ENCODE peak calls at places on chromosomes 13 and 19, in five cellular contexts. U is CD8-positive, alpha-beta memory T cell; E is transverse colon; X is lower lobe of right lung; Y is tibial nerve. F is an unnamed sample. For H3K4me1, the result is how much of the 10 kb centered on the place peaks cover.

GRCh38 chr13:69690999-69691398 is 416.6 kb upstream of the ATXN8OS start:
- DNase-seq in Y (no peak), U (no peak), E (no peak), X (no peak), F (no peak)

GRCh38 chr19:1580382-1580781 is 12.3 kb upstream of the MEX3D start:
- DNase-seq in E (no peak), U (no peak), X (no peak), Y (no peak), F (no peak)

GRCh38 chr13:33033361-33033812 is 17.2 kb downstream of the KL start:
- DNase-seq in U (no peak), Y (no peak), E (no peak), X (peak), F (no peak)

GRCh38 chr13:59914556-59914955 is 249.2 kb downstream of the DIAPH3 start:
- DNase-seq in X (no peak), Y (no peak), E (no peak), U (no peak), F (no peak)

GRCh38 chr19:14103310-14103709 is 12.8 kb upstream of the SAMD1 start:
- DNase-seq in Y (no peak), X (no peak), U (no peak), E (no peak), F (no peak)

GRCh38 chr19:55075366-55075998 is at the start of gene EPS8L1:
- DNase-seq in X (peak), U (no peak), Y (no peak), E (peak), F (peak)

GRCh38 chr19:43699506-43700367 is 16.1 kb upstream of the IRGC start:
- DNase-seq in Y (no peak), U (no peak), X (peak), E (peak), F (peak)

GRCh38 chr13:76672422-76672821 is 213.8 kb downstream of the KCTD12 start:
- DNase-seq in U (no peak), Y (no peak), X (no peak), E (no peak), F (no peak)

GRCh38 chr13:100454876-100455275 is 133.7 kb downstream of the GGACT start:
- DNase-seq in E (no peak), X (no peak), Y (no peak), U (no peak), F (no peak)

GRCh38 chr19:7515091-7515470 is 822 bp upstream of the ZNF358 start:
- DNase-seq in U (no peak), X (no peak), E (peak), Y (no peak), F (no peak)

GRCh38 chr13:66700336-66700735 is 529.8 kb downstream of the PCDH9 start:
- DNase-seq in U (no peak), Y (no peak), E (no peak), X (no peak), F (no peak)

DNA sequence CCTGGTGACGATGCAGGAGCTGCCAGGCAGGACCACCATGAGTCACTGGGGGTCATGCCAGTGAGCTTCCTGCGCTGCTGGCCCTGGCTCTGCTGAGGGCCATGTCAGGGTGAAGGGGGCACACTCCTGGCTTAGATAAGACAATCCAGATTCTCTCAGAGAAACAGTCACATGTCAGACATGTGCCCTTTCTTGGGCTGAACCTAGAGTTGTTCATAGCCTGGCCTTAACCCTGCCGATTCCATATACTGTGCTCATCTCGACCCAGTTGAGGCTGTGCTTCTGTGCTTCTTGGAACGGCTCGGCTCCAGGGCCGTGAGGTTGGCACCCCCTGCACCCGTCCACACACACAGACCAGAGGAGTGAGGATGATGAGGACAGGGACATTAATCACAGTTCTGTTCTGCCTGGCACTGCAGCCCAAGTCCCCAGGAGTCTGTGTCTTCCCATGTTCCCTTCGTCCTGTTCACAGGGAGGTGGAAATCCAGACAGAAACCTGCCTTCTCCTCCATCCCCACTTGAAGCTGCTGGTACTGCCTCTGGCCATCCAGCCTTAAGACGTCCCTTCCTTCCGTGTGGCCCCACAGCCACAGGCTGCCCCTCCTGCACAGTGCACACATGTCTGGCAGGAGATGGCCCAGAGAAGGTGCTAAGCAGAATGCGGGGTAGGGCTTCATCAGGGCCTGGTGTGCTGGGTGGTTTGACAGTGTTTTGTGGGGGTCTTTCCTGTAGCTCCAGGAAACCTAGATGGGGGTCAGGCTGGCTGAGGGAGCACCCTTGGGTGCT is 50.0 kb downstream of the LYL1 start:
- DNase-seq in X (peak), E (no peak), Y (no peak), U (no peak), F (no peak)
- H3K4me1 ChIP-seq in X (half or more), E (half or more), Y (half or more), U (under half), F (under half)

GRCh38 chr19:13087795-13088537 is 14.7 kb downstream of the LYL1 start:
- DNase-seq in E (no peak), Y (no peak), X (no peak), U (no peak), F (no peak)
- H3K4me1 ChIP-seq in E (under half), Y (half or more), X (under half), U (under half), F (under half)

GRCh38 chr19:40525234-40526051 is 51.2 kb upstream of the SHKBP1 start:
- DNase-seq in E (no peak), Y (no peak), X (no peak), U (no peak), F (no peak)
- H3K4me1 ChIP-seq in E (under half), Y (under half), X (under half), U (under half), F (under half)

DNA sequence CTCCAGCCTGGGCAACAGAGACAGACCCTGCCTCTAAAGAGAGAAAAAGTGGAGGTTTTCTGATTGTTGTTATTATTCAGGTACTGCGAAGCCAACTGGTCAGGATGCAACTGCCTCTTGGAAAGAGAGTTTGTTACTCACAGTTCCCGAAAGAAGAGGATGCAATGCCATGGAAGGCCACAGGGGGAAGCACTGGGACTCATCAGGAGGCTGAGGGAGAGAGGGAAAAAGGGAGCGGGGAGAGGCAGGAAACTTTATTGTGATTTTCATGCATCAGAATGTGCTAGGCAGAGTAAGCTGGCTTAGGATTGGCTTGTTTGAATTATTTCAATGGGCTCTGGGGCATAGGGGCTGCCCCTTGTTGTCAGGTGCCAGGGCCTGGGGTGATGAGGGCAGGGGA is 27.6 kb downstream of the MYO9B start:
- DNase-seq in X (no peak), Y (no peak), U (no peak), E (peak), F (no peak)
- H3K4me1 ChIP-seq in X (under half), Y (under half), U (under half), E (under half), F (under half)

GRCh38 chr13:110262944-110263343 is 44.0 kb downstream of the COL4A1 start:
- DNase-seq in Y (no peak), U (no peak), X (no peak), E (no peak), F (peak)
- H3K4me1 ChIP-seq in Y (half or more), U (under half), X (half or more), E (under half), F (under half)

DNA sequence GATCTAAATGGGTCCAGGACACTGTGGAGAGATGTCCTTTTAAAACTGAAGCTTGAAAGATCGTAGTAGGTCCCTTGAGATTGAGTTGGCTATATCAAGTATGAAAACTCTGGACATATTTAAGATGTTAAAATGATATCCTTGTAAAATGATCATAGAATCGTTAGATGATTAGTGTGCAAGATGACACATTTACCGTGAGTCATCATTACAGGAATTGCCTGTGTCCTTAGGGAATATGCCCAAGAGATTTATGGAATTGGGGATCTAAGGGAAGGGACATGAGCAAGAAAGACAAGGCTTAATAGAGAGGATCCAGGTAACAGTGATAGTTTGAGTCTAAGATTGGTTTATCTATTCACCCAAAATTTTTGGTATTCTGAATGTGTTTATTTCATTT is 233.7 kb downstream of the GPC5 start:
- DNase-seq in U (no peak), E (no peak), X (no peak), Y (no peak), F (no peak)
- H3K4me1 ChIP-seq in U (under half), E (under half), X (under half), Y (under half), F (under half)

DNA sequence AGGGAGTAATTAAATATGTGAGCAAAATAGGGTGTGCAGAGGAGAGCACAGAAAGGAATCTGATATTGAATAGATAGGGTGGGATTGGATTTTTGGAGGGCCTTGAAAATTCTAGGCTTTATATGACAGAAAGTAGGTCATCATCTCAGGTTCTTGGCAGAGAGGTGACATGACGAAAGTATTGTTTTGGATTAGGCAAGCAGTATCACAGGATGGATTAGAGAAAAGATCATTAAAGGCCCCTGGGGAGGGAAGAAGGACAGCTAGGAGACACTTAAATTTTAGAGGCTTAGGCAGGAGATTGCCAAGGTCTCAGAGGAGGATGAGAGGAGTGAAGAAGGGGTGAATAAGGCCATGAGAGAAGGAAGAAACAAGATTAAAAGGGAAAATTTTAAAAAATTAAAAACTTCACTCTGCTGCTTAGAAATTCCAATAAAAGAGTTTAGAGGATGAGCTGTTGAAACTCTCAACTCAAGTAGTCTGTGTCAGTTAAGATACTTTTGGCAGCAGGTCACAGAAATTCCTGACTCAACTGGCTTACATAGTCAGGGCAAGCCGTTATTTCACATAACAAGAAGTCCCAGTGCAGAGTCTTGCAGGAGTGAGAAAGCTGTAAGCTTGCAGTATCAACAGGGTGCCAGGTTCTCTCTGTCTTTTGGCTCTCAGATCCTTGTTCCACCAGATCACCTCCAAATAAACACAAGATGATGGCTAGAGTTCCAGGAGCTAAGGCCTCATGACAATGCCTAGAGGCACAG is 8.8 kb downstream of the GPC6 start:
- DNase-seq in U (no peak), X (no peak), Y (no peak), E (no peak), F (no peak)
- H3K4me1 ChIP-seq in U (under half), X (under half), Y (under half), E (under half), F (under half)

GRCh38 chr19:13058951-13059660 is 43.6 kb downstream of the LYL1 start:
- DNase-seq in Y (no peak), E (no peak), X (peak), U (no peak), F (no peak)
- H3K4me1 ChIP-seq in Y (half or more), E (half or more), X (half or more), U (under half), F (under half)

DNA sequence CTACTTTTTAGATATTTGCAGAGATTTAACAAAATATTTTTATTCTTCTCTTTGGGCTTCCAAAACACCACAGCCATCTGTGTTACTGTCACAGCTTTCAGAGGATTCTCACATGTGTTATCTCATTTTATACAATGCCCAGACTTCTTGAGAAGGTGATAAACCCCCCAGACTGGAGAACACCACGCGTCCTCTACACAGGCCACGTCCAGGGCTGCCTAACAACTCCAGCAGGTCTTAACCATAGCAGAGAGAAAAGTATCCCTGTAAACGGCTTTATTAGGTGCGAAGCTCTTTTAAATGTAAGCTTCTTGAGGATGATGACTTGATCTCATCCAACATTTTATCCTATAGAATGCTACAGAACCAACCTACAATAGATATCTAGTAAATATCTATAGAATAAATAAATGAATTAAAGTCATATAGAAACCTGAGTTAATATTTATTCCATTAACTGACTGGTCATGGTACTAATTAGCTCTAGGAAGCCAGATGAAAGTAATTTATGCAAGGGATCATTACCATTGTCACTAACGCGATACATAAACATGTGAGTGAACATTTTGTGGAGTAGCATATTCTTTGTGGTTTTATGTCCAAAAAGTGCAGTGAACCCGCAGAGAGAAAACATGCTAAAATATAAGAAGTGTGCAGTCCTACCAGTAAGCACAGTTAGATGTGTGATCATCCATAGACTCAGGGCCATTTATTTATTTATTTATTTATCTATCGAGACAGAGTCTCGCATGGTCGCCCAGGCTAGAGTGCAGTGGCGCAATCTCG is 1.8 kb downstream of the GPR183 start:
- DNase-seq in E (no peak), X (no peak), Y (no peak), U (no peak), F (no peak)
- H3K4me1 ChIP-seq in E (under half), X (under half), Y (under half), U (half or more), F (under half)

DNA sequence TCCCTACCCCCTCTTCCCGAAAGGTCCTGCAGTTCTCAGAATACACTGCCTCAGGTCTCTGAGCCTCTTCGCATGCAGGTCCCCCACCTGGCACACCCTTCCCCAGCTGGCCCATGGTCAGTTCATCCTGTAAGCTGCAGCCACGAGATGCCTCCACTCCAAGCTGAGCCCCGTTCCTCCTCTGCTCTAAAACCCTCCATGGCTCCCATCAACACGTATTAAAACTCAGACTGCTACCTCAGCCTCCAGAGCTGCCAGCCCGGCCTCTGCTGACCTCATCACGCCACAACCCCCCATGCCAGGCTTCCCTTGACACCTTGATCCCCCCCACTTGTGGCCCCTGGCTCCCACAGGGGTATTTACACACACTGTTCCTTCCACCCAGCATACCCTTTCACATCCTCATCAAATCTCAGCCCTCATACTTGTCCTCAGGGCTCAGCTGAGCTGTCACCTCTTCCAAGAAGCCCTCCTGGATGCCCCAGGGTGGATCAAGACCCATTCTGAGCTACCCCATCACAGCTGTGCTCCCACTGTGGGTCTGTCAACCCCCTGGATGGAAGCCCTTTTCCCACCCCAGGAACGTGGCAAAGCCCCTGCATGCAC is 48.9 kb downstream of the PTPRS start:
- DNase-seq in Y (no peak), X (no peak), U (no peak), E (no peak), F (no peak)
- H3K4me1 ChIP-seq in Y (half or more), X (under half), U (under half), E (under half), F (under half)